ENCODE peak calls at places on chromosomes 5 and 9, in nine cellular contexts. One of them, this sample, is unnamed.

GRCh38 chr5:172172912-172173591 is 15.0 kb downstream of the STK10 start:
- DNase-seq in stimulated activated CD4-positive, alpha-beta T cell treated with anti-CD3 and anti-CD28 coated beads, Interleukin-12 subunit alpha, Interleukin-12 subunit beta, amount 100 ng/mL, for 24 hours: no peak
- DNase-seq in kidney glomerular epithelial cell: no peak
- DNase-seq in amygdala: peak; percentile 65
- DNase-seq in NAMALWA: no peak
- DNase-seq in ELR: peak; percentile 68
- DNase-seq in amniotic stem cell: no peak
- DNase-seq in NCI-H774: no peak
- DNase-seq in astrocyte of the spinal cord: no peak
- DNase-seq in this sample: peak; percentile 59

GRCh38 chr5:158120760-158121159 is 261.8 kb upstream of the CLINT1 start:
- DNase-seq in stimulated activated CD4-positive, alpha-beta T cell treated with anti-CD3 and anti-CD28 coated beads, Interleukin-12 subunit alpha, Interleukin-12 subunit beta, amount 100 ng/mL, for 24 hours: no peak
- DNase-seq in kidney glomerular epithelial cell: no peak
- DNase-seq in amygdala: no peak
- DNase-seq in NAMALWA: no peak
- DNase-seq in ELR: peak; percentile 57
- DNase-seq in amniotic stem cell: no peak
- DNase-seq in NCI-H774: no peak
- DNase-seq in astrocyte of the spinal cord: no peak
- DNase-seq in this sample: no peak

GRCh38 chr9:121619566-121619965 is 31.9 kb upstream of the DAB2IP start:
- DNase-seq in stimulated activated CD4-positive, alpha-beta T cell treated with anti-CD3 and anti-CD28 coated beads, Interleukin-12 subunit alpha, Interleukin-12 subunit beta, amount 100 ng/mL, for 24 hours: no peak
- DNase-seq in kidney glomerular epithelial cell: peak; percentile 24
- DNase-seq in amygdala: no peak
- DNase-seq in NAMALWA: no peak
- DNase-seq in ELR: no peak
- DNase-seq in amniotic stem cell: no peak
- DNase-seq in NCI-H774: no peak
- DNase-seq in astrocyte of the spinal cord: no peak
- DNase-seq in this sample: no peak

GRCh38 chr9:128420060-128420650 is 502 bp upstream of the CERCAM start:
- DNase-seq in stimulated activated CD4-positive, alpha-beta T cell treated with anti-CD3 and anti-CD28 coated beads, Interleukin-12 subunit alpha, Interleukin-12 subunit beta, amount 100 ng/mL, for 24 hours: peak; percentile 23
- DNase-seq in kidney glomerular epithelial cell: peak; percentile 28
- DNase-seq in amygdala: peak; percentile 38
- DNase-seq in NAMALWA: peak; percentile 74
- DNase-seq in ELR: peak; percentile 79
- DNase-seq in amniotic stem cell: peak; percentile 36
- DNase-seq in NCI-H774: peak; percentile 60
- DNase-seq in astrocyte of the spinal cord: peak; percentile 60
- DNase-seq in this sample: peak; percentile 51

GRCh38 chr5:95959051-95959963 is 2.3 kb downstream of the ELL2 start:
- DNase-seq in stimulated activated CD4-positive, alpha-beta T cell treated with anti-CD3 and anti-CD28 coated beads, Interleukin-12 subunit alpha, Interleukin-12 subunit beta, amount 100 ng/mL, for 24 hours: no peak
- DNase-seq in kidney glomerular epithelial cell: no peak
- DNase-seq in amygdala: no peak
- DNase-seq in NAMALWA: peak; percentile 19
- DNase-seq in ELR: peak; percentile 41
- DNase-seq in amniotic stem cell: no peak
- DNase-seq in NCI-H774: no peak
- DNase-seq in astrocyte of the spinal cord: no peak
- DNase-seq in this sample: no peak

GRCh38 chr5:135191084-135191826 is 157.2 kb upstream of the PITX1 start:
- DNase-seq in stimulated activated CD4-positive, alpha-beta T cell treated with anti-CD3 and anti-CD28 coated beads, Interleukin-12 subunit alpha, Interleukin-12 subunit beta, amount 100 ng/mL, for 24 hours: peak; percentile 54
- DNase-seq in kidney glomerular epithelial cell: peak; percentile 81
- DNase-seq in amygdala: peak; percentile 51
- DNase-seq in NAMALWA: peak; percentile 77
- DNase-seq in ELR: peak; percentile 78
- DNase-seq in amniotic stem cell: peak; percentile 89
- DNase-seq in NCI-H774: peak; percentile 83
- DNase-seq in astrocyte of the spinal cord: peak; percentile 69
- DNase-seq in this sample: peak; percentile 19

GRCh38 chr5:131252824-131253171 is 11.1 kb upstream of the CDC42SE2 start:
- DNase-seq in stimulated activated CD4-positive, alpha-beta T cell treated with anti-CD3 and anti-CD28 coated beads, Interleukin-12 subunit alpha, Interleukin-12 subunit beta, amount 100 ng/mL, for 24 hours: peak; percentile 48
- DNase-seq in kidney glomerular epithelial cell: no peak
- DNase-seq in amygdala: peak; percentile 4
- DNase-seq in NAMALWA: peak; percentile 89
- DNase-seq in ELR: no peak
- DNase-seq in amniotic stem cell: no peak
- DNase-seq in NCI-H774: no peak
- DNase-seq in astrocyte of the spinal cord: no peak
- DNase-seq in this sample: no peak

GRCh38 chr5:108983456-108984092 is 235.9 kb downstream of the FER start:
- DNase-seq in stimulated activated CD4-positive, alpha-beta T cell treated with anti-CD3 and anti-CD28 coated beads, Interleukin-12 subunit alpha, Interleukin-12 subunit beta, amount 100 ng/mL, for 24 hours: no peak
- DNase-seq in kidney glomerular epithelial cell: no peak
- DNase-seq in amygdala: no peak
- DNase-seq in NAMALWA: no peak
- DNase-seq in ELR: peak; percentile 47
- DNase-seq in amniotic stem cell: no peak
- DNase-seq in NCI-H774: no peak
- DNase-seq in astrocyte of the spinal cord: peak; percentile 14
- DNase-seq in this sample: no peak

GRCh38 chr5:92687793-92688467 is 893.1 kb downstream of the NR2F1-AS1 start:
- DNase-seq in stimulated activated CD4-positive, alpha-beta T cell treated with anti-CD3 and anti-CD28 coated beads, Interleukin-12 subunit alpha, Interleukin-12 subunit beta, amount 100 ng/mL, for 24 hours: no peak
- DNase-seq in kidney glomerular epithelial cell: peak; percentile 20
- DNase-seq in amygdala: no peak
- DNase-seq in NAMALWA: peak; percentile 21
- DNase-seq in ELR: peak; percentile 42
- DNase-seq in amniotic stem cell: no peak
- DNase-seq in NCI-H774: no peak
- DNase-seq in astrocyte of the spinal cord: peak; percentile 83
- DNase-seq in this sample: no peak

GRCh38 chr5:163347671-163348070 is 89.7 kb upstream of the CCNG1 start:
- DNase-seq in stimulated activated CD4-positive, alpha-beta T cell treated with anti-CD3 and anti-CD28 coated beads, Interleukin-12 subunit alpha, Interleukin-12 subunit beta, amount 100 ng/mL, for 24 hours: no peak
- DNase-seq in kidney glomerular epithelial cell: peak; percentile 38
- DNase-seq in amygdala: peak; percentile 17
- DNase-seq in NAMALWA: peak; percentile 76
- DNase-seq in ELR: peak; percentile 62
- DNase-seq in amniotic stem cell: peak; percentile 12
- DNase-seq in NCI-H774: peak; percentile 10
- DNase-seq in astrocyte of the spinal cord: peak; percentile 72
- DNase-seq in this sample: peak; percentile 37

GRCh38 chr9:112755675-112756074 is 5.1 kb downstream of the SNX30 start:
- DNase-seq in stimulated activated CD4-positive, alpha-beta T cell treated with anti-CD3 and anti-CD28 coated beads, Interleukin-12 subunit alpha, Interleukin-12 subunit beta, amount 100 ng/mL, for 24 hours: no peak
- DNase-seq in kidney glomerular epithelial cell: no peak
- DNase-seq in amygdala: no peak
- DNase-seq in NAMALWA: no peak
- DNase-seq in ELR: no peak
- DNase-seq in amniotic stem cell: no peak
- DNase-seq in NCI-H774: no peak
- DNase-seq in astrocyte of the spinal cord: no peak
- DNase-seq in this sample: no peak

GRCh38 chr5:8517461-8517860 is 648.5 kb downstream of the MTRR start:
- DNase-seq in stimulated activated CD4-positive, alpha-beta T cell treated with anti-CD3 and anti-CD28 coated beads, Interleukin-12 subunit alpha, Interleukin-12 subunit beta, amount 100 ng/mL, for 24 hours: no peak
- DNase-seq in kidney glomerular epithelial cell: no peak
- DNase-seq in amygdala: no peak
- DNase-seq in NAMALWA: no peak
- DNase-seq in ELR: peak; percentile 8
- DNase-seq in amniotic stem cell: no peak
- DNase-seq in NCI-H774: no peak
- DNase-seq in astrocyte of the spinal cord: no peak
- DNase-seq in this sample: no peak

GRCh38 chr5:5615569-5615968 is 193.1 kb downstream of the ICE1 start:
- DNase-seq in stimulated activated CD4-positive, alpha-beta T cell treated with anti-CD3 and anti-CD28 coated beads, Interleukin-12 subunit alpha, Interleukin-12 subunit beta, amount 100 ng/mL, for 24 hours: no peak
- DNase-seq in kidney glomerular epithelial cell: no peak
- DNase-seq in amygdala: no peak
- DNase-seq in NAMALWA: no peak
- DNase-seq in ELR: no peak
- DNase-seq in amniotic stem cell: no peak
- DNase-seq in NCI-H774: no peak
- DNase-seq in astrocyte of the spinal cord: no peak
- DNase-seq in this sample: no peak

GRCh38 chr5:102511666-102512065 is 12.9 kb upstream of the SLCO6A1 start:
- DNase-seq in stimulated activated CD4-positive, alpha-beta T cell treated with anti-CD3 and anti-CD28 coated beads, Interleukin-12 subunit alpha, Interleukin-12 subunit beta, amount 100 ng/mL, for 24 hours: no peak
- DNase-seq in kidney glomerular epithelial cell: peak; percentile 6
- DNase-seq in amygdala: no peak
- DNase-seq in NAMALWA: no peak
- DNase-seq in ELR: peak; percentile 32
- DNase-seq in amniotic stem cell: no peak
- DNase-seq in NCI-H774: no peak
- DNase-seq in astrocyte of the spinal cord: peak; percentile 47
- DNase-seq in this sample: peak; percentile 47

GRCh38 chr9:88085481-88085880 is 52.8 kb downstream of the SPATA31C2 start:
- DNase-seq in stimulated activated CD4-positive, alpha-beta T cell treated with anti-CD3 and anti-CD28 coated beads, Interleukin-12 subunit alpha, Interleukin-12 subunit beta, amount 100 ng/mL, for 24 hours: no peak
- DNase-seq in kidney glomerular epithelial cell: no peak
- DNase-seq in amygdala: no peak
- DNase-seq in NAMALWA: no peak
- DNase-seq in ELR: no peak
- DNase-seq in amniotic stem cell: no peak
- DNase-seq in NCI-H774: no peak
- DNase-seq in astrocyte of the spinal cord: no peak
- DNase-seq in this sample: no peak

GRCh38 chr5:1010181-1010510 is 1.5 kb downstream of the NKD2 start:
- DNase-seq in stimulated activated CD4-positive, alpha-beta T cell treated with anti-CD3 and anti-CD28 coated beads, Interleukin-12 subunit alpha, Interleukin-12 subunit beta, amount 100 ng/mL, for 24 hours: no peak
- DNase-seq in kidney glomerular epithelial cell: no peak
- DNase-seq in amygdala: no peak
- DNase-seq in NAMALWA: peak; percentile 44
- DNase-seq in ELR: no peak
- DNase-seq in amniotic stem cell: no peak
- DNase-seq in NCI-H774: no peak
- DNase-seq in astrocyte of the spinal cord: no peak
- DNase-seq in this sample: no peak

GRCh38 chr9:852539-852938 is 11.0 kb downstream of the DMRT1 start:
- DNase-seq in stimulated activated CD4-positive, alpha-beta T cell treated with anti-CD3 and anti-CD28 coated beads, Interleukin-12 subunit alpha, Interleukin-12 subunit beta, amount 100 ng/mL, for 24 hours: no peak
- DNase-seq in kidney glomerular epithelial cell: no peak
- DNase-seq in amygdala: no peak
- DNase-seq in NAMALWA: no peak
- DNase-seq in ELR: no peak
- DNase-seq in amniotic stem cell: no peak
- DNase-seq in NCI-H774: no peak
- DNase-seq in astrocyte of the spinal cord: no peak
- DNase-seq in this sample: no peak

GRCh38 chr9:125794708-125795107 is 47.5 kb downstream of the PBX3 start:
- DNase-seq in stimulated activated CD4-positive, alpha-beta T cell treated with anti-CD3 and anti-CD28 coated beads, Interleukin-12 subunit alpha, Interleukin-12 subunit beta, amount 100 ng/mL, for 24 hours: no peak
- DNase-seq in kidney glomerular epithelial cell: no peak
- DNase-seq in amygdala: no peak
- DNase-seq in NAMALWA: no peak
- DNase-seq in ELR: no peak
- DNase-seq in amniotic stem cell: no peak
- DNase-seq in NCI-H774: peak; percentile 46
- DNase-seq in astrocyte of the spinal cord: no peak
- DNase-seq in this sample: no peak

GRCh38 chr9:34957492-34958410 is at the start of gene PHF24:
- DNase-seq in stimulated activated CD4-positive, alpha-beta T cell treated with anti-CD3 and anti-CD28 coated beads, Interleukin-12 subunit alpha, Interleukin-12 subunit beta, amount 100 ng/mL, for 24 hours: no peak
- DNase-seq in kidney glomerular epithelial cell: no peak
- DNase-seq in amygdala: no peak
- DNase-seq in NAMALWA: no peak
- DNase-seq in ELR: peak; percentile 20
- DNase-seq in amniotic stem cell: no peak
- DNase-seq in NCI-H774: no peak
- DNase-seq in astrocyte of the spinal cord: no peak
- DNase-seq in this sample: no peak

GRCh38 chr5:59661939-59662615 is 231.4 kb downstream of the PDE4D start:
- DNase-seq in stimulated activated CD4-positive, alpha-beta T cell treated with anti-CD3 and anti-CD28 coated beads, Interleukin-12 subunit alpha, Interleukin-12 subunit beta, amount 100 ng/mL, for 24 hours: no peak
- DNase-seq in kidney glomerular epithelial cell: no peak
- DNase-seq in amygdala: no peak
- DNase-seq in NAMALWA: peak; percentile 8
- DNase-seq in ELR: peak; percentile 18
- DNase-seq in amniotic stem cell: no peak
- DNase-seq in NCI-H774: peak; percentile 60
- DNase-seq in astrocyte of the spinal cord: peak; percentile 53
- DNase-seq in this sample: no peak

GRCh38 chr5:145946112-145946861 is 9.9 kb downstream of the SH3RF2 start:
- DNase-seq in stimulated activated CD4-positive, alpha-beta T cell treated with anti-CD3 and anti-CD28 coated beads, Interleukin-12 subunit alpha, Interleukin-12 subunit beta, amount 100 ng/mL, for 24 hours: no peak
- DNase-seq in kidney glomerular epithelial cell: peak; percentile 97
- DNase-seq in amygdala: no peak
- DNase-seq in NAMALWA: no peak
- DNase-seq in ELR: peak; percentile 96
- DNase-seq in amniotic stem cell: peak; percentile 39
- DNase-seq in NCI-H774: no peak
- DNase-seq in astrocyte of the spinal cord: peak; percentile 76
- DNase-seq in this sample: no peak

GRCh38 chr9:89605181-89606048 is 603 bp downstream of the GADD45G start:
- DNase-seq in stimulated activated CD4-positive, alpha-beta T cell treated with anti-CD3 and anti-CD28 coated beads, Interleukin-12 subunit alpha, Interleukin-12 subunit beta, amount 100 ng/mL, for 24 hours: peak; percentile 43
- DNase-seq in kidney glomerular epithelial cell: no peak
- DNase-seq in amygdala: peak; percentile 37
- DNase-seq in NAMALWA: no peak
- DNase-seq in ELR: peak; percentile 8
- DNase-seq in amniotic stem cell: no peak
- DNase-seq in NCI-H774: peak; percentile 34
- DNase-seq in astrocyte of the spinal cord: peak; percentile 43
- DNase-seq in this sample: peak; percentile 82

GRCh38 chr9:137428841-137429545 is 5.8 kb downstream of the NOXA1 start:
- DNase-seq in stimulated activated CD4-positive, alpha-beta T cell treated with anti-CD3 and anti-CD28 coated beads, Interleukin-12 subunit alpha, Interleukin-12 subunit beta, amount 100 ng/mL, for 24 hours: no peak
- DNase-seq in kidney glomerular epithelial cell: no peak
- DNase-seq in amygdala: no peak
- DNase-seq in NAMALWA: peak; percentile 52
- DNase-seq in ELR: no peak
- DNase-seq in amniotic stem cell: no peak
- DNase-seq in NCI-H774: peak; percentile 42
- DNase-seq in astrocyte of the spinal cord: no peak
- DNase-seq in this sample: no peak

GRCh38 chr5:80255425-80255751 is 460 bp downstream of the SERINC5 start:
- DNase-seq in stimulated activated CD4-positive, alpha-beta T cell treated with anti-CD3 and anti-CD28 coated beads, Interleukin-12 subunit alpha, Interleukin-12 subunit beta, amount 100 ng/mL, for 24 hours: peak; percentile 38
- DNase-seq in kidney glomerular epithelial cell: peak; percentile 55
- DNase-seq in amygdala: peak; percentile 36
- DNase-seq in NAMALWA: peak; percentile 54
- DNase-seq in ELR: peak; percentile 71
- DNase-seq in amniotic stem cell: no peak
- DNase-seq in NCI-H774: no peak
- DNase-seq in astrocyte of the spinal cord: peak; percentile 66
- DNase-seq in this sample: no peak

GRCh38 chr5:181164076-181164952 is 16.9 kb downstream of the OR2V2 start:
- DNase-seq in stimulated activated CD4-positive, alpha-beta T cell treated with anti-CD3 and anti-CD28 coated beads, Interleukin-12 subunit alpha, Interleukin-12 subunit beta, amount 100 ng/mL, for 24 hours: no peak
- DNase-seq in kidney glomerular epithelial cell: no peak
- DNase-seq in amygdala: no peak
- DNase-seq in NAMALWA: no peak
- DNase-seq in ELR: peak; percentile 62
- DNase-seq in amniotic stem cell: no peak
- DNase-seq in NCI-H774: no peak
- DNase-seq in astrocyte of the spinal cord: no peak
- DNase-seq in this sample: no peak

GRCh38 chr5:12902611-12903010 is 998.4 kb upstream of the CTNND2 start:
- DNase-seq in stimulated activated CD4-positive, alpha-beta T cell treated with anti-CD3 and anti-CD28 coated beads, Interleukin-12 subunit alpha, Interleukin-12 subunit beta, amount 100 ng/mL, for 24 hours: no peak
- DNase-seq in kidney glomerular epithelial cell: no peak
- DNase-seq in amygdala: no peak
- DNase-seq in NAMALWA: no peak
- DNase-seq in ELR: no peak
- DNase-seq in amniotic stem cell: no peak
- DNase-seq in NCI-H774: no peak
- DNase-seq in astrocyte of the spinal cord: no peak
- DNase-seq in this sample: no peak

GRCh38 chr5:88172847-88173758 is 95.5 kb downstream of the TMEM161B start:
- DNase-seq in stimulated activated CD4-positive, alpha-beta T cell treated with anti-CD3 and anti-CD28 coated beads, Interleukin-12 subunit alpha, Interleukin-12 subunit beta, amount 100 ng/mL, for 24 hours: no peak
- DNase-seq in kidney glomerular epithelial cell: no peak
- DNase-seq in amygdala: no peak
- DNase-seq in NAMALWA: no peak
- DNase-seq in ELR: peak; percentile 2
- DNase-seq in amniotic stem cell: no peak
- DNase-seq in NCI-H774: no peak
- DNase-seq in astrocyte of the spinal cord: no peak
- DNase-seq in this sample: no peak

GRCh38 chr5:172733179-172733973 is 37.6 kb downstream of the DUSP1 start:
- DNase-seq in stimulated activated CD4-positive, alpha-beta T cell treated with anti-CD3 and anti-CD28 coated beads, Interleukin-12 subunit alpha, Interleukin-12 subunit beta, amount 100 ng/mL, for 24 hours: no peak
- DNase-seq in kidney glomerular epithelial cell: peak; percentile 83
- DNase-seq in amygdala: no peak
- DNase-seq in NAMALWA: no peak
- DNase-seq in ELR: peak; percentile 96
- DNase-seq in amniotic stem cell: peak; percentile 88
- DNase-seq in NCI-H774: no peak
- DNase-seq in astrocyte of the spinal cord: peak; percentile 96
- DNase-seq in this sample: no peak

GRCh38 chr5:14954620-14955343 is 83.2 kb upstream of the ANKH start:
- DNase-seq in stimulated activated CD4-positive, alpha-beta T cell treated with anti-CD3 and anti-CD28 coated beads, Interleukin-12 subunit alpha, Interleukin-12 subunit beta, amount 100 ng/mL, for 24 hours: no peak
- DNase-seq in kidney glomerular epithelial cell: no peak
- DNase-seq in amygdala: no peak
- DNase-seq in NAMALWA: no peak
- DNase-seq in ELR: no peak
- DNase-seq in amniotic stem cell: no peak
- DNase-seq in NCI-H774: no peak
- DNase-seq in astrocyte of the spinal cord: no peak
- DNase-seq in this sample: no peak

GRCh38 chr5:138354387-138354786 is 1.9 kb downstream of the KDM3B start:
- DNase-seq in stimulated activated CD4-positive, alpha-beta T cell treated with anti-CD3 and anti-CD28 coated beads, Interleukin-12 subunit alpha, Interleukin-12 subunit beta, amount 100 ng/mL, for 24 hours: no peak
- DNase-seq in kidney glomerular epithelial cell: no peak
- DNase-seq in amygdala: no peak
- DNase-seq in NAMALWA: peak; percentile 26
- DNase-seq in ELR: no peak
- DNase-seq in amniotic stem cell: no peak
- DNase-seq in NCI-H774: no peak
- DNase-seq in astrocyte of the spinal cord: no peak
- DNase-seq in this sample: no peak

GRCh38 chr5:151602806-151603205 is 11.7 kb upstream of the FAT2 start:
- DNase-seq in stimulated activated CD4-positive, alpha-beta T cell treated with anti-CD3 and anti-CD28 coated beads, Interleukin-12 subunit alpha, Interleukin-12 subunit beta, amount 100 ng/mL, for 24 hours: no peak
- DNase-seq in kidney glomerular epithelial cell: no peak
- DNase-seq in amygdala: no peak
- DNase-seq in NAMALWA: no peak
- DNase-seq in ELR: no peak
- DNase-seq in amniotic stem cell: no peak
- DNase-seq in NCI-H774: no peak
- DNase-seq in astrocyte of the spinal cord: no peak
- DNase-seq in this sample: no peak

This sample was measured in caudate nucleus.